ENCODE peak calls at places on chromosomes 11 and 22, in six cellular contexts. X is A549, H is transverse colon, N is stomach, P is tibial nerve, Z is K562. E is an unnamed sample.

GRCh38 chr11:104781719-104782376 is 116.4 kb downstream of the CASP12 start:
- DNase-seq in X (no peak), H (no peak), N (no peak), P (no peak), Z (no peak), E (no peak)

GRCh38 chr22:37553725-37554124 is 6.6 kb upstream of the CDC42EP1 start:
- DNase-seq in X (no peak), H (no peak), N (no peak), P (no peak), Z (no peak), E (no peak)

GRCh38 chr11:127157225-127157624 is 156.7 kb upstream of the KIRREL3 start:
- DNase-seq in X (no peak), H (no peak), N (no peak), P (no peak), Z (no peak), E (no peak)

GRCh38 chr22:40654522-40655167 is 18.1 kb upstream of the MRTFA start:
- DNase-seq in X (peak), H (peak), N (peak), P (peak), Z (peak), E (no peak)

GRCh38 chr22:36870250-36870649 is 9.4 kb downstream of the NCF4 start:
- DNase-seq in X (peak), H (no peak), N (no peak), P (no peak), Z (no peak), E (no peak)

GRCh38 chr11:96054870-96055705 is 131.2 kb upstream of the MTMR2 start:
- DNase-seq in X (peak), H (no peak), N (no peak), P (no peak), Z (peak), E (no peak)

GRCh38 chr11:46114961-46115360 is 6.3 kb downstream of the PHF21A start:
- DNase-seq in X (no peak), H (no peak), N (no peak), P (no peak), Z (no peak), E (no peak)

GRCh38 chr22:19598054-19598855 is 74.0 kb upstream of the CLDN5 start:
- DNase-seq in X (no peak), H (no peak), N (no peak), P (no peak), Z (no peak), E (no peak)

GRCh38 chr11:124199702-124200101 is 16.6 kb downstream of the OR10D3 start:
- DNase-seq in X (no peak), H (no peak), N (no peak), P (no peak), Z (no peak), E (no peak)

GRCh38 chr11:119361056-119361787 is 14.7 kb upstream of the MFRP start:
- DNase-seq in X (peak), H (no peak), N (no peak), P (no peak), Z (peak), E (peak)

GRCh38 chr11:79437981-79438630 is 2.7 kb downstream of the TENM4 start:
- DNase-seq in X (no peak), H (no peak), N (no peak), P (no peak), Z (no peak), E (peak)

GRCh38 chr22:19629720-19630419 is 84.4 kb upstream of the SEPTIN5 start:
- DNase-seq in X (peak), H (peak), N (peak), P (peak), Z (peak), E (no peak)

GRCh38 chr11:87223816-87224215 is 186.1 kb downstream of the TMEM135 start:
- DNase-seq in X (no peak), H (no peak), N (no peak), P (no peak), Z (no peak), E (no peak)

GRCh38 chr11:130415719-130416536 is 12.5 kb downstream of the ADAMTS8 start:
- DNase-seq in X (no peak), H (no peak), N (no peak), P (no peak), Z (no peak), E (no peak)

GRCh38 chr11:3217751-3218482 is 696 bp downstream of the MRGPRG start:
- DNase-seq in X (no peak), H (peak), N (no peak), P (no peak), Z (no peak), E (peak)

GRCh38 chr22:43478621-43479285 is 66.9 kb downstream of the MPPED1 start:
- DNase-seq in X (no peak), H (no peak), N (no peak), P (no peak), Z (no peak), E (no peak)

GRCh38 chr11:31995525-31996123 is 95.2 kb upstream of the RCN1 start:
- DNase-seq in X (no peak), H (no peak), N (no peak), P (no peak), Z (no peak), E (no peak)

GRCh38 chr11:94120946-94121345 is 7.7 kb upstream of the PANX1 start:
- DNase-seq in X (no peak), H (no peak), N (no peak), P (no peak), Z (no peak), E (no peak)

GRCh38 chr22:27501191-27501936 is 300.2 kb downstream of the MN1 start:
- DNase-seq in X (no peak), H (no peak), N (no peak), P (no peak), Z (no peak), E (no peak)

GRCh38 chr22:39954584-39955055 is 5.6 kb upstream of the TMA7B start:
- DNase-seq in X (no peak), H (no peak), N (no peak), P (no peak), Z (no peak), E (no peak)

GRCh38 chr11:2802389-2803185 is 83.0 kb downstream of the CDKN1C start:
- DNase-seq in X (no peak), H (peak), N (peak), P (peak), Z (no peak), E (no peak)

GRCh38 chr11:45647786-45648185 is 17.6 kb downstream of the CHST1 start:
- DNase-seq in X (no peak), H (no peak), N (no peak), P (no peak), Z (no peak), E (no peak)

GRCh38 chr11:44842219-44842618 is 108.5 kb downstream of the TP53I11 start:
- DNase-seq in X (no peak), H (no peak), N (no peak), P (no peak), Z (no peak), E (no peak)

GRCh38 chr22:20750461-20751184 is 23.3 kb upstream of the SERPIND1 start:
- DNase-seq in X (peak), H (peak), N (peak), P (peak), Z (peak), E (peak)

GRCh38 chr22:20405931-20406685 is 12.2 kb downstream of the ZNF74 start:
- DNase-seq in X (no peak), H (no peak), N (no peak), P (no peak), Z (no peak), E (no peak)

GRCh38 chr11:114166897-114167323 is 107.4 kb downstream of the ZBTB16 start:
- DNase-seq in X (no peak), H (no peak), N (no peak), P (peak), Z (no peak), E (no peak)

GRCh38 chr11:131808466-131808865 is 438.1 kb downstream of the NTM start:
- DNase-seq in X (no peak), H (no peak), N (no peak), P (no peak), Z (no peak), E (no peak)

GRCh38 chr11:3180869-3181268 is 15.8 kb upstream of the OSBPL5 start:
- DNase-seq in X (no peak), H (no peak), N (no peak), P (no peak), Z (no peak), E (no peak)

GRCh38 chr11:116217006-116217405 is 555.8 kb downstream of the BUD13 start:
- DNase-seq in X (peak), H (peak), N (no peak), P (no peak), Z (peak), E (no peak)

GRCh38 chr11:57711414-57712255 is at the start of gene MED19:
- DNase-seq in X (peak), H (peak), N (peak), P (peak), Z (peak), E (peak)

GRCh38 chr11:133904818-133905515 is 51.8 kb downstream of the IGSF9B start:
- DNase-seq in X (no peak), H (no peak), N (no peak), P (no peak), Z (no peak), E (no peak)

GRCh38 chr11:75014129-75014528 is 25.4 kb downstream of the NEU3 start:
- DNase-seq in X (no peak), H (no peak), N (no peak), P (no peak), Z (peak), E (no peak)

GRCh38 chr11:124075841-124076571 is 34.9 kb upstream of the OR10G7 start:
- DNase-seq in X (peak), H (peak), N (no peak), P (no peak), Z (no peak), E (no peak)

DNA sequence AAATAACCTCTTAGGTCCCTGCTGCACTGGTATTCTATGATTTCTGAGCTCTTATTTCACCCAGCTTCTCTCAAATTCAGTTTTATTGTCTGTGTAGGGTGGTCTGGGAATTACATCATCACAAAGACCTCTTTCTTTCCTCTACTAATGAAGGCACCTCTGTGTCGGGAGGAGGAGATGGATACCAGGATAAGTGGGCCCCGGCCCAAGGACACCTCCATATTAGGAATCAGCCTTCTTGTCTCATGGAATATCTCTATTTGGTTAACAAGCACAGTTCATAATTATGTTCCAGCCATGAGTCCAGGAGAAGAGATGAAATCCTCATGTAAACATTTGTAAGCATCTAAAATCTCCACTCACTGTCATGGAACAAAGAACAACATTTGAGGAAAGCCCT is 9.4 kb downstream of the PARVA start:
- DNase-seq in X (no peak), H (no peak), N (no peak), P (no peak), Z (no peak), E (no peak)
- TF ChIP-seq EP300 in X (no peak), H (no peak), N (no peak), P (no peak), Z (no peak), E (no peak)

DNA sequence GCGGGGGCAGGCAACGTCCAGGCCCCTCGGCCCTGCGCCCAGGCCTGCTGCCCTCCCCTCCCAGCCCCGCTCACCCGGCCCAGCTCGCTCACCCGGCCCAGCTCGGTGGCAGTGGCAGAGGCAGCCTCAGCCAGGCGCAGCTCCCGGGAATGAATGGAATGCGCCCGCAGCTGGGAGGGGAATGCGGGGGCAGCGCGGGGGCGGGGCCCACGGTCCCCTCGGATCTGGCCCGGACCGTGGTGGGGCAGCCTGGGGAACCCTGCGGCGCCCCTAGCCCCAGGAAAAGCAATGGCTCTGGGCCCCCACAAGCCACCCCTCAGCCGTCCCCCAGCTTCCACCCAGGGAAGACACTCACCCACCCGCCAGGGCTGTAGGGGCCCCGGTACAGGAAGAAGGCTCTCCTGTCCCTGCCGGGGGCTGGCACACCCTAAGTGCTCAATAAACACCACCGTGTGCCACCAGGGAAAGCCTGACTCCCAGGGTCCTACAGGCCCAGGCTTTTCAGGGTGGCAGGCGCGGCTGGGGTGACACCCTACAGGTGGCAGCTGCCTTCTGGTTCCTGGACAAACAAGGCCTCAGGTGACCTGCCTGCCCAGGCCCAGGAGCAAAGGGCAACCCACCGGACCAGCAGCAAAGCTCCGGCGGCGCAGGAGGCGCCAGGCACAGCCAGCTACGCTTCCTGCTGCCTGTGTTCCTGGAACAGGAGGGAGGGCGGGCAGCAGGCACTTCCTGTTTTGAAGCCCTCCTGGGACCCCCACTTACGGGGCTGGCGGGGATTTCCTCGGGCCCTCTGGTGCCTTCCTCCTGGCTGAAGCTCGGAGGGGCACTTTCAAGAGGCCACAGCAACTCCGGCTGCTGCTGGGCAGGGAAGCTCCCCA is 13.8 kb downstream of the PLXNB2 start:
- DNase-seq in X (no peak), H (peak), N (peak), P (no peak), Z (no peak), E (peak)
- TF ChIP-seq POLR2A in X (no peak), H (peak), N (peak), P (no peak), Z (no peak), E (peak)

DNA sequence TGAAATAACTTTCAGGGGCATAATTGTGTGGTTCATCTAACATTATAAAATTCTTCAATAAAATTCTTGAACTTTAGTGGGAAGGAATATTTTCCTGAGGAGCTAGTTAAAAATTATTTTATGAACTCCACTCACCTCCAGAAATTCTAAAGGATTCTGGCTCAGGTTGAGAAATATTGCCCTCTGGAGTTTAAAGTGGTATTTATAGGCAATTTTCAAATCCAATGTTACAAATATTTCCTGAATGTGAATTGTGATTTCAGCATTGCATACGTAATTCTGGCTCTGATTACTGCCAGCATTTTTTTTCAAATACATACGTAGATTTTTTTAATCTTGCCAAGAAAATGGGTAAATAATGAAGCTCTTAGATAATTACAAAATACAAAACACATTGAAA is 598.2 kb upstream of the ANO3 start:
- DNase-seq in X (no peak), H (no peak), N (no peak), P (no peak), Z (no peak), E (no peak)
- TF ChIP-seq CTCF in X (no peak), H (no peak), N (no peak), P (no peak), Z (no peak), E (no peak)

GRCh38 chr11:92322225-92322624 is 97.6 kb downstream of the FAT3 start:
- DNase-seq in X (no peak), H (no peak), N (no peak), P (no peak), Z (no peak), E (no peak)
- TF ChIP-seq EP300 in X (no peak), H (no peak), N (no peak), P (no peak), Z (no peak), E (no peak)

GRCh38 chr11:118079507-118079906 is 2.6 kb downstream of the TMPRSS4 start:
- DNase-seq in X (no peak), H (peak), N (no peak), P (no peak), Z (no peak), E (no peak)

GRCh38 chr11:118074091-118074685 is 2.7 kb upstream of the TMPRSS4 start:
- DNase-seq in X (no peak), H (no peak), N (no peak), P (no peak), Z (peak), E (no peak)

GRCh38 chr11:118074785-118075184 is 2.1 kb upstream of the TMPRSS4 start:
- DNase-seq in X (no peak), H (peak), N (peak), P (no peak), Z (no peak), E (no peak)

GRCh38 chr11:118078972-118079411 is 2.1 kb downstream of the TMPRSS4 start:
- DNase-seq in X (no peak), H (peak), N (no peak), P (no peak), Z (no peak), E (no peak)

DNA sequence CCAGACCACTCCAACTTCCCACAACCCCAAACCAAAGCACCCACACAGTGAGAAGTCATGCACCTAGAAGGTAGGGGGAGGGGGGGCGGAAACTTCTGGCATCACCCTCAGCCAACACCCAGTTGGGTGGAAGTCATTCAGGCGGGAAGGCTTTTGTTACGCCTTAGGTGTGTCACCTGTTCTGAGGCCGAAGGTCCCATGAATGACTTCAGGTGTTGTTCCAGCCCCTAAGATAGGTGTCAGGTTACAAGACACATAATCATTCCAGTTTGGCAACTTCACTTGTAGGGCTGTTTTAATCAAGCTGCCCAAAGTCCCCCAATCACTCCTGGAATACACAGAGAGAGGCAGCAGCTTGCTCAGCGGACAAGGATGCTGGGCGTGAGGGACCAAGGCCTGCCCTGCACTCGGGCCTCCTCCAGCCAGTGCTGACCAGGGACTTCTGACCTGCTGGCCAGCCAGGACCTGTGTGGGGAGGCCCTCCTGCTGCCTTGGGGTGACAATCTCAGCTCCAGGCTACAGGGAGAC is at the start of gene TMPRSS4:
- DNase-seq in X (no peak), H (peak), N (peak), P (no peak), Z (no peak), E (peak)
- TF ChIP-seq POLR2A in X (no peak), H (peak), N (no peak), P (no peak), Z (no peak), E (no peak)

DNA sequence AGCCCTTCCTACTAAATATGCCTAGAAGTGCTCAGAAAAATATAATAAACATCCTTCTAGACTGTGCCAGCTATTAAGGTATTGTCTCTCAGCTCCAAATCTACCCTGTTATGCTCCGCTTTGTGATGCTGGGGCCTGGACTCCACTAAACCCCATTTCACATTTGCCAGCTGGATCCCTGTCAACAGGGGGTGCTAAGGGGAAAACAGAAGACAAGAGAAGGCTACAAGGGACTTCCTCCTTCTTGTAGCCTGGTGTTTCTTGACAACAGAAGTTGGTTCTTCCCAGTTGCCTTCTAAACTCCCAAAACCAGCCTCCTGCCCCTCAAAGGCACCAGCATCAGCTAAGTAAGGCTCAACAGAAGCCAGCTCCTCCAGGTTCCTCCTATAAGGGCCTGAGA is 5.2 kb downstream of the NUMA1 start:
- DNase-seq in X (no peak), H (no peak), N (no peak), P (no peak), Z (peak), E (no peak)
- TF ChIP-seq CTCF in X (no peak), H (no peak), N (no peak), P (no peak), Z (peak), E (no peak)

GRCh38 chr22:46007848-46008261 is 30.9 kb upstream of the WNT7B start:
- DNase-seq in X (no peak), H (peak), N (peak), P (peak), Z (no peak), E (peak)
- TF ChIP-seq EP300 in X (no peak), H (no peak), N (peak), P (peak), Z (no peak), E (no peak)

GRCh38 chr11:34139346-34139745 is 33.9 kb downstream of the NAT10 start:
- DNase-seq in X (no peak), H (no peak), N (no peak), P (no peak), Z (no peak), E (no peak)

GRCh38 chr11:34143048-34143447 is 37.6 kb downstream of the NAT10 start:
- DNase-seq in X (no peak), H (no peak), N (no peak), P (no peak), Z (no peak), E (no peak)

GRCh38 chr11:34136420-34136819 is 31.0 kb downstream of the NAT10 start:
- DNase-seq in X (no peak), H (no peak), N (no peak), P (no peak), Z (no peak), E (no peak)

GRCh38 chr11:34135439-34135838 is 30.0 kb downstream of the NAT10 start:
- DNase-seq in X (no peak), H (no peak), N (no peak), P (no peak), Z (no peak), E (no peak)

DNA sequence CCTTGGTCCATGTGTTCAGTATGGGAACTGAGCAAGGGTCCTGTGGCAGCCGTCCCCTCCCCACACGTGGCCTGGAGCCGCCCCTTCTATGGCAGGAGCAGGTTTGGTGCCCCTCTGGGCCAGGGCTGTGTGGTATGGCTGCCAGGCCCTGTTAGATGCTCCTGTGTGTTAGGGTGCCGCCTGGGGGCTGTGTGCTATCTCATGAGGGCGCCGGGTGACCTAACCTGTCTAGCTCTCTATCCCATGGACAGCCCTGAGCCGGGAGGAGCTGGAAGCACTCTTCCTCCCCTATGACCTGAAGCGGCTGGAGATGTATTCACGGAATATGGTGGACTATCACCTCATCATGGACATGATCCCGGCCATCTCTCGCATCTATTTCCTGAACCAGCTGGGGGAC is 34.7 kb downstream of the NAT10 start:
- DNase-seq in X (no peak), H (no peak), N (no peak), P (no peak), Z (no peak), E (no peak)
- TF ChIP-seq POLR2A in X (no peak), H (no peak), N (no peak), P (no peak), Z (no peak), E (no peak)